ENCODE peak calls at places on chromosome 18, in nine cellular contexts. One of them, this sample, is unnamed. For H3K9me3, the result is how much of the 10 kb centered on the place peaks cover.

GRCh38 chr18:10057808-10058791 is 144.3 kb downstream of the VAPA start:
- DNase-seq in colonic mucosa: no peak
- DNase-seq in MM.1S: no peak
- DNase-seq in transverse colon: no peak
- DNase-seq in aorta: no peak
- DNase-seq in astrocyte: peak
- DNase-seq in upper lobe of right lung: no peak
- DNase-seq in keratinocyte: no peak
- DNase-seq in body of pancreas: no peak
- DNase-seq in this sample: no peak

GRCh38 chr18:75203456-75204261 is 5.3 kb downstream of the PTGR3 start:
- DNase-seq in colonic mucosa: peak
- DNase-seq in MM.1S: no peak
- DNase-seq in transverse colon: no peak
- DNase-seq in aorta: no peak
- DNase-seq in astrocyte: peak
- DNase-seq in upper lobe of right lung: no peak
- DNase-seq in keratinocyte: no peak
- DNase-seq in body of pancreas: peak
- DNase-seq in this sample: no peak

GRCh38 chr18:37584952-37585695 is 19.5 kb upstream of the CELF4 start:
- DNase-seq in colonic mucosa: no peak
- DNase-seq in MM.1S: no peak
- DNase-seq in transverse colon: no peak
- DNase-seq in aorta: no peak
- DNase-seq in astrocyte: no peak
- DNase-seq in upper lobe of right lung: no peak
- DNase-seq in keratinocyte: no peak
- DNase-seq in body of pancreas: no peak
- DNase-seq in this sample: no peak

GRCh38 chr18:45415614-45416013 is 199.7 kb upstream of the SLC14A2 start:
- DNase-seq in colonic mucosa: no peak
- DNase-seq in MM.1S: no peak
- DNase-seq in transverse colon: no peak
- DNase-seq in aorta: no peak
- DNase-seq in astrocyte: no peak
- DNase-seq in upper lobe of right lung: no peak
- DNase-seq in keratinocyte: no peak
- DNase-seq in body of pancreas: no peak
- DNase-seq in this sample: no peak

GRCh38 chr18:28735731-28736130 is 558.8 kb upstream of the CDH2 start:
- DNase-seq in colonic mucosa: no peak
- DNase-seq in MM.1S: no peak
- DNase-seq in transverse colon: no peak
- DNase-seq in aorta: no peak
- DNase-seq in astrocyte: peak
- DNase-seq in upper lobe of right lung: no peak
- DNase-seq in keratinocyte: no peak
- DNase-seq in body of pancreas: no peak
- DNase-seq in this sample: no peak

GRCh38 chr18:79434611-79435010 is 38.9 kb downstream of the NFATC1 start:
- DNase-seq in colonic mucosa: no peak
- DNase-seq in MM.1S: no peak
- DNase-seq in transverse colon: no peak
- DNase-seq in aorta: no peak
- DNase-seq in astrocyte: no peak
- DNase-seq in upper lobe of right lung: no peak
- DNase-seq in keratinocyte: no peak
- DNase-seq in body of pancreas: no peak
- DNase-seq in this sample: no peak

GRCh38 chr18:21853972-21854563 is 113.5 kb downstream of the MIB1 start:
- DNase-seq in colonic mucosa: no peak
- DNase-seq in MM.1S: no peak
- DNase-seq in transverse colon: no peak
- DNase-seq in aorta: no peak
- DNase-seq in astrocyte: no peak
- DNase-seq in upper lobe of right lung: no peak
- DNase-seq in keratinocyte: no peak
- DNase-seq in body of pancreas: no peak
- DNase-seq in this sample: no peak

GRCh38 chr18:7784171-7784570 is 217.1 kb downstream of the PTPRM start:
- DNase-seq in colonic mucosa: no peak
- DNase-seq in MM.1S: no peak
- DNase-seq in transverse colon: no peak
- DNase-seq in aorta: no peak
- DNase-seq in astrocyte: no peak
- DNase-seq in upper lobe of right lung: no peak
- DNase-seq in keratinocyte: no peak
- DNase-seq in body of pancreas: no peak
- DNase-seq in this sample: no peak

GRCh38 chr18:57050314-57050949 is 96.5 kb upstream of the BOD1L2 start:
- DNase-seq in colonic mucosa: peak
- DNase-seq in MM.1S: no peak
- DNase-seq in transverse colon: peak
- DNase-seq in aorta: no peak
- DNase-seq in astrocyte: no peak
- DNase-seq in upper lobe of right lung: no peak
- DNase-seq in keratinocyte: no peak
- DNase-seq in body of pancreas: no peak
- DNase-seq in this sample: no peak

GRCh38 chr18:22466608-22467390 is 49.1 kb upstream of the CTAGE1 start:
- DNase-seq in colonic mucosa: peak
- DNase-seq in MM.1S: no peak
- DNase-seq in transverse colon: no peak
- DNase-seq in aorta: peak
- DNase-seq in astrocyte: peak
- DNase-seq in upper lobe of right lung: no peak
- DNase-seq in keratinocyte: peak
- DNase-seq in body of pancreas: no peak
- DNase-seq in this sample: no peak

GRCh38 chr18:47604041-47604440 is 326.4 kb downstream of the SMAD2 start:
- DNase-seq in colonic mucosa: no peak
- DNase-seq in MM.1S: no peak
- DNase-seq in transverse colon: no peak
- DNase-seq in aorta: no peak
- DNase-seq in astrocyte: no peak
- DNase-seq in upper lobe of right lung: no peak
- DNase-seq in keratinocyte: no peak
- DNase-seq in body of pancreas: no peak
- DNase-seq in this sample: no peak

GRCh38 chr18:22541232-22541631 is 123.5 kb upstream of the CTAGE1 start:
- DNase-seq in colonic mucosa: no peak
- DNase-seq in MM.1S: no peak
- DNase-seq in transverse colon: no peak
- DNase-seq in aorta: no peak
- DNase-seq in astrocyte: no peak
- DNase-seq in upper lobe of right lung: no peak
- DNase-seq in keratinocyte: no peak
- DNase-seq in body of pancreas: no peak
- DNase-seq in this sample: no peak

GRCh38 chr18:41113885-41114482 is 841.0 kb upstream of the PIK3C3 start:
- DNase-seq in colonic mucosa: no peak
- DNase-seq in MM.1S: no peak
- DNase-seq in transverse colon: no peak
- DNase-seq in aorta: no peak
- DNase-seq in astrocyte: peak
- DNase-seq in upper lobe of right lung: no peak
- DNase-seq in keratinocyte: peak
- DNase-seq in body of pancreas: no peak
- DNase-seq in this sample: no peak

DNA sequence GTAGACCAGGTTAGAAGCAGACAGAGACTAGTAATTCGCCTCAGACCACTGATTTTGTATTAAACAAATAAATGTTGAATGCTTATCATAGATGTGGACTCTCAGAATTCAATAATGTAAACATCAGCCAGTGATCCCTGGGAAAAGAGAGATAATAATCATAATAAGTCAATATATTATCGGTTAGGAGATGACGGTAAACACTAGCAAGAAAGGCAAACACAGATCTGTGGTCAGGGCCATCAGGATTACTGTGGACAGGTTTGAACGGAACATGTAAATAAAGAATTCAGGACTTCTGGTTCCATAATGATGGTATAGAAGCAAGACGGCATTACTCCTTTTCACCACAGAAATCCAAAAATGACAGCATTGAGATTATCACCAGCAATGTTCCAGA is 861.6 kb downstream of the CBLN2 start:
- DNase-seq in colonic mucosa: no peak
- DNase-seq in MM.1S: no peak
- DNase-seq in transverse colon: no peak
- DNase-seq in aorta: no peak
- DNase-seq in astrocyte: peak
- DNase-seq in upper lobe of right lung: no peak
- DNase-seq in keratinocyte: no peak
- DNase-seq in body of pancreas: no peak
- DNase-seq in this sample: no peak
- H3K9me3 ChIP-seq in colonic mucosa: under half
- H3K9me3 ChIP-seq in MM.1S: under half
- H3K9me3 ChIP-seq in transverse colon: under half
- H3K9me3 ChIP-seq in aorta: under half
- H3K9me3 ChIP-seq in astrocyte: under half
- H3K9me3 ChIP-seq in upper lobe of right lung: under half
- H3K9me3 ChIP-seq in keratinocyte: under half
- H3K9me3 ChIP-seq in body of pancreas: under half
- H3K9me3 ChIP-seq in this sample: under half

GRCh38 chr18:12256946-12257345 is 2.8 kb downstream of the CIDEA start:
- DNase-seq in colonic mucosa: no peak
- DNase-seq in MM.1S: no peak
- DNase-seq in transverse colon: no peak
- DNase-seq in aorta: no peak
- DNase-seq in astrocyte: no peak
- DNase-seq in upper lobe of right lung: no peak
- DNase-seq in keratinocyte: no peak
- DNase-seq in body of pancreas: no peak
- DNase-seq in this sample: no peak
- H3K27ac ChIP-seq in colonic mucosa: no peak
- H3K27ac ChIP-seq in MM.1S: no peak
- H3K27ac ChIP-seq in transverse colon: no peak
- H3K27ac ChIP-seq in aorta: no peak
- H3K27ac ChIP-seq in astrocyte: no peak
- H3K27ac ChIP-seq in upper lobe of right lung: no peak
- H3K27ac ChIP-seq in keratinocyte: no peak
- H3K27ac ChIP-seq in body of pancreas: no peak
- H3K27ac ChIP-seq in this sample: no peak

GRCh38 chr18:35826477-35826876 is 146.0 kb upstream of the RMP24 start:
- DNase-seq in colonic mucosa: no peak
- DNase-seq in MM.1S: no peak
- DNase-seq in transverse colon: no peak
- DNase-seq in aorta: no peak
- DNase-seq in astrocyte: no peak
- DNase-seq in upper lobe of right lung: no peak
- DNase-seq in keratinocyte: no peak
- DNase-seq in body of pancreas: no peak
- DNase-seq in this sample: no peak

GRCh38 chr18:35827275-35827929 is 145.1 kb upstream of the RMP24 start:
- DNase-seq in colonic mucosa: no peak
- DNase-seq in MM.1S: no peak
- DNase-seq in transverse colon: no peak
- DNase-seq in aorta: no peak
- DNase-seq in astrocyte: no peak
- DNase-seq in upper lobe of right lung: no peak
- DNase-seq in keratinocyte: no peak
- DNase-seq in body of pancreas: no peak
- DNase-seq in this sample: no peak

DNA sequence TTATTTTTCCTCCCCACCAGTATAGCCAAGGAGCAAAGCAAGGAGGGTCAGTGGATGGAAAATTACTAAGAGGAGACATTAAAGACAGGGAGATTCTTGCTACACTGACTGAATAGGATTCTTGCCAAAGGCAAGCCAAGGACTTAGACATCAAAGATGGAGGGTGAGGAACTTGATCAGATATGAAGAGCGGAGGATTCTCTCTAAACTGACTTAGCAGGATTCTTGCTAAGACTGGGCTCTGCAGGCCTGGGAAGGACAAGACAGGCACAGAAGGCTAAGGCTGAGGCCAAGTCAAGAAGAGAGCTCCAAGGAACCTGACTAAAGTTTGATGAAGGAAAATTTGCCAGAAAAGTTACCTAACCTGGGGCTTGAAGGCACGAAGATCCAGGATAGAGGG is 143.9 kb upstream of the RMP24 start:
- DNase-seq in colonic mucosa: no peak
- DNase-seq in MM.1S: no peak
- DNase-seq in transverse colon: no peak
- DNase-seq in aorta: no peak
- DNase-seq in astrocyte: no peak
- DNase-seq in upper lobe of right lung: no peak
- DNase-seq in keratinocyte: no peak
- DNase-seq in body of pancreas: no peak
- DNase-seq in this sample: no peak
- H3K9me3 ChIP-seq in colonic mucosa: under half
- H3K9me3 ChIP-seq in MM.1S: under half
- H3K9me3 ChIP-seq in transverse colon: under half
- H3K9me3 ChIP-seq in aorta: under half
- H3K9me3 ChIP-seq in astrocyte: under half
- H3K9me3 ChIP-seq in upper lobe of right lung: under half
- H3K9me3 ChIP-seq in keratinocyte: under half
- H3K9me3 ChIP-seq in body of pancreas: under half
- H3K9me3 ChIP-seq in this sample: under half

GRCh38 chr18:24949908-24950307 is 402.1 kb downstream of the ZNF521 start:
- DNase-seq in colonic mucosa: no peak
- DNase-seq in MM.1S: no peak
- DNase-seq in transverse colon: no peak
- DNase-seq in aorta: no peak
- DNase-seq in astrocyte: no peak
- DNase-seq in upper lobe of right lung: no peak
- DNase-seq in keratinocyte: no peak
- DNase-seq in body of pancreas: no peak
- DNase-seq in this sample: no peak

GRCh38 chr18:24942144-24942543 is 409.8 kb downstream of the ZNF521 start:
- DNase-seq in colonic mucosa: no peak
- DNase-seq in MM.1S: no peak
- DNase-seq in transverse colon: no peak
- DNase-seq in aorta: no peak
- DNase-seq in astrocyte: no peak
- DNase-seq in upper lobe of right lung: no peak
- DNase-seq in keratinocyte: no peak
- DNase-seq in body of pancreas: no peak
- DNase-seq in this sample: no peak

DNA sequence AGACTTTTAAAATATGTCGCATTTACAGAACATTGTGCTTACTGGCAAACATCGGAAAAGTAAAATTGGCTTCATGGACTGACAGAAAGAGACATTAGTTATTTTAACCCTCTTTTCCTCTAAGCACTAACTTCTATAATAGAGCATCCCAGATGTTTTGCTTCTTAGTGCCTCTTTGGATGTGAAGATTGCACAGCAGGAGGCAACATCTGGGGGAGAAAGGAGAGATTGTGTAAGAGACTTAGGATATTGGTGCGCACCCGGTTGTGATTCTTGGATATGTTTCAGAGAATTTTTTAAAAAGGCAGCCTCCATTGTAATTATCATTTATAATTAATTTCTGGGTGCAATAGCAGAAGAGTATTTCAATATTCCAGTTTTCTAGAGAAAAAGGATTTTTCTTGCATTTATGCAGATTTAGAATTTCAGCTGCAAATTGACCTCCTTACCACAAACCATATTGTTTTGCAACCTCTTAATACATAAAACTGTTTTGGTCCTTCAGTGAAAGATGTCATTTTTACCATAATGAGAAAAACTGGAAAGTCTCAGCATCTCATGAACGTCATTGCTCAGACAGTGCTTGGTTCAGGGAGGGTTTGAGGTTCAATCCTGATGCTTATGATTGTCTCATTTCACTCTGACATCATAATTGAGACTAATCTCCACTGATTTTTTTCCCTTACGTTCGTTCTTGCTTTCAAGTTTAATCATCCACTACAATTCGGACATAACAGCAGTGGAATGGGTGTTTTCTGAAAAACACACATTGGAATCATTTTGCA is 404.3 kb downstream of the ZNF521 start:
- DNase-seq in colonic mucosa: no peak
- DNase-seq in MM.1S: no peak
- DNase-seq in transverse colon: no peak
- DNase-seq in aorta: no peak
- DNase-seq in astrocyte: no peak
- DNase-seq in upper lobe of right lung: no peak
- DNase-seq in keratinocyte: no peak
- DNase-seq in body of pancreas: no peak
- DNase-seq in this sample: no peak
- H3K27ac ChIP-seq in colonic mucosa: no peak
- H3K27ac ChIP-seq in MM.1S: no peak
- H3K27ac ChIP-seq in transverse colon: no peak
- H3K27ac ChIP-seq in aorta: no peak
- H3K27ac ChIP-seq in astrocyte: no peak
- H3K27ac ChIP-seq in upper lobe of right lung: no peak
- H3K27ac ChIP-seq in keratinocyte: no peak
- H3K27ac ChIP-seq in body of pancreas: no peak
- H3K27ac ChIP-seq in this sample: no peak

This sample was measured in effector memory CD4-positive, alpha-beta T cell.